ENCODE peak calls at places on chromosomes 11 and 22, in four cellular contexts. Q, E, O and M are unnamed samples.

GRCh38 chr22:29967461-29967860 is 84.5 kb downstream of the MTMR3 start:
- DNase-seq in Q (peak; percentile 25), E (no peak), O (no peak), M (no peak)

GRCh38 chr11:19712281-19713220 is at the start of gene NAV2:
- DNase-seq in Q (peak; percentile 91), E (peak; percentile 89), O (peak; percentile 93), M (peak; percentile 91)

GRCh38 chr11:102081313-102081712 is 28.9 kb upstream of the YAP1 start:
- DNase-seq in Q (no peak), E (no peak), O (no peak), M (no peak)

GRCh38 chr11:57368106-57368826 is 12.7 kb downstream of the PRG3 start:
- DNase-seq in Q (no peak), E (peak; percentile 2), O (no peak), M (no peak)

GRCh38 chr11:92911478-92911877 is 58.0 kb upstream of the MTNR1B start:
- DNase-seq in Q (no peak), E (peak; percentile 65), O (no peak), M (no peak)

GRCh38 chr22:45617948-45618347 is 53.7 kb upstream of the ATXN10 start:
- DNase-seq in Q (no peak), E (no peak), O (no peak), M (no peak)

GRCh38 chr11:2796508-2797180 is 88.9 kb downstream of the CDKN1C start:
- DNase-seq in Q (peak; percentile 3), E (no peak), O (peak; percentile 12), M (no peak)

GRCh38 chr22:42434283-42434682 is 2.1 kb upstream of the NFAM1 start:
- DNase-seq in Q (no peak), E (no peak), O (no peak), M (peak; percentile 67)

GRCh38 chr11:28227460-28227859 is 119.3 kb downstream of the METTL15 start:
- DNase-seq in Q (no peak), E (no peak), O (no peak), M (no peak)

GRCh38 chr11:69791266-69791665 is 16.1 kb upstream of the FGF4 start:
- DNase-seq in Q (no peak), E (no peak), O (no peak), M (no peak)

GRCh38 chr11:8732748-8733241 is 50.2 kb downstream of the RPL27A start:
- DNase-seq in Q (peak; percentile 39), E (no peak), O (peak; percentile 76), M (peak; percentile 7)

GRCh38 chr11:121389651-121390050 is 62.5 kb upstream of the SORL1 start:
- DNase-seq in Q (no peak), E (peak; percentile 72), O (no peak), M (peak; percentile 98)

GRCh38 chr11:103368151-103368550 is 258.9 kb downstream of the DYNC2H1 start:
- DNase-seq in Q (no peak), E (no peak), O (no peak), M (no peak)

GRCh38 chr11:8229299-8230177 is 34.1 kb downstream of the LMO1 start:
- DNase-seq in Q (peak; percentile 68), E (peak; percentile 30), O (peak; percentile 86), M (peak; percentile 80)

GRCh38 chr11:70895061-70895670 is 357.2 kb downstream of the SHANK2 start:
- DNase-seq in Q (no peak), E (no peak), O (no peak), M (no peak)

GRCh38 chr11:63923319-63923718 is 6.4 kb upstream of the RCOR2 start:
- DNase-seq in Q (no peak), E (no peak), O (no peak), M (no peak)

GRCh38 chr11:67463680-67464410 is 5.2 kb downstream of the TMEM134 start:
- DNase-seq in Q (peak; percentile 69), E (no peak), O (peak; percentile 74), M (no peak)

GRCh38 chr11:104094576-104094975 is 58.1 kb downstream of the DDI1 start:
- DNase-seq in Q (no peak), E (no peak), O (no peak), M (no peak)

GRCh38 chr22:11616811-11617210 is 3911.2 kb upstream of the OR11H1 start:
- DNase-seq in Q (no peak), E (no peak), O (no peak), M (no peak)

GRCh38 chr22:49331223-49331815 is 496.4 kb downstream of the BRD1 start:
- DNase-seq in Q (peak; percentile 0), E (no peak), O (no peak), M (no peak)

GRCh38 chr22:44387486-44387885 is 74.7 kb upstream of the SHISAL1 start:
- DNase-seq in Q (no peak), E (no peak), O (no peak), M (no peak)

GRCh38 chr11:16897460-16898061 is 116.7 kb downstream of the PLEKHA7 start:
- DNase-seq in Q (no peak), E (peak; percentile 95), O (no peak), M (no peak)

GRCh38 chr11:106172389-106172991 is 95.0 kb downstream of the AASDHPPT start:
- DNase-seq in Q (no peak), E (no peak), O (no peak), M (no peak)

GRCh38 chr11:93236741-93237675 is 39.2 kb upstream of the SLC36A4 start:
- DNase-seq in Q (peak; percentile 18), E (peak; percentile 41), O (no peak), M (peak; percentile 27)

GRCh38 chr11:116558504-116559252 is 214.1 kb downstream of the BUD13 start:
- DNase-seq in Q (no peak), E (no peak), O (no peak), M (no peak)

GRCh38 chr11:12696911-12697581 is 22.8 kb downstream of the TEAD1 start:
- DNase-seq in Q (no peak), E (no peak), O (no peak), M (no peak)

GRCh38 chr11:77081381-77081851 is 14.6 kb downstream of the CAPN5 start:
- DNase-seq in Q (peak; percentile 8), E (no peak), O (no peak), M (no peak)

GRCh38 chr11:131955901-131956300 is 585.5 kb downstream of the NTM start:
- DNase-seq in Q (no peak), E (no peak), O (no peak), M (no peak)

GRCh38 chr11:23540101-23540561 is 679.9 kb upstream of the CCDC179 start:
- DNase-seq in Q (no peak), E (peak; percentile 30), O (peak; percentile 4), M (no peak)

GRCh38 chr22:23818541-23818940 is 20.3 kb downstream of the DERL3 start:
- DNase-seq in Q (no peak), E (no peak), O (no peak), M (no peak)

GRCh38 chr11:121965330-121965729 is 150.7 kb downstream of the BLID start:
- DNase-seq in Q (no peak), E (no peak), O (peak; percentile 17), M (no peak)

GRCh38 chr11:118908931-118909618 is 16.7 kb downstream of the BCL9L start:
- DNase-seq in Q (peak; percentile 71), E (no peak), O (peak; percentile 67), M (peak; percentile 90)

GRCh38 chr11:119065369-119065768 is 2.2 kb upstream of the VPS11 start:
- DNase-seq in Q (peak; percentile 20), E (no peak), O (no peak), M (peak; percentile 14)

GRCh38 chr11:70661763-70662501 is 263.6 kb downstream of the CTTN start:
- DNase-seq in Q (no peak), E (no peak), O (no peak), M (no peak)

GRCh38 chr11:122665882-122666281 is 10.4 kb downstream of the UBASH3B start:
- DNase-seq in Q (no peak), E (no peak), O (no peak), M (no peak)

GRCh38 chr11:79438631-79439429 is 2.0 kb downstream of the TENM4 start:
- DNase-seq in Q (peak; percentile 18), E (peak; percentile 25), O (no peak), M (no peak)

GRCh38 chr11:65104628-65105027 is 7.0 kb upstream of the TM7SF2 start:
- DNase-seq in Q (no peak), E (no peak), O (no peak), M (no peak)

GRCh38 chr22:40878937-40879336 is 17.0 kb upstream of the DNAJB7 start:
- DNase-seq in Q (no peak), E (no peak), O (no peak), M (no peak)

GRCh38 chr22:27995801-27996528 is 76.9 kb upstream of the PITPNB start:
- DNase-seq in Q (peak; percentile 6), E (no peak), O (no peak), M (no peak)

GRCh38 chr11:69342588-69343330 is 48.8 kb downstream of the MYEOV start:
- DNase-seq in Q (no peak), E (no peak), O (no peak), M (no peak)